ENCODE peak calls at places on chromosomes 6 and 20, in four cellular contexts. One of them, this sample, is unnamed.

GRCh38 chr20:57659131-57659788 is 39.0 kb upstream of the ZBP1 start:
- DNase-seq in stimulated activated CD8-positive, alpha-beta memory T cell treated with anti-CD3 and anti-CD28 coated beads, Interleukin-7, amount 100 ng/mL, for 1 hour: no peak
- DNase-seq in AG20443: no peak
- DNase-seq in heart right ventricle: no peak
- DNase-seq in this sample: no peak

GRCh38 chr6:52417675-52418111 is 2.4 kb upstream of the EFHC1 start:
- DNase-seq in stimulated activated CD8-positive, alpha-beta memory T cell treated with anti-CD3 and anti-CD28 coated beads, Interleukin-7, amount 100 ng/mL, for 1 hour: no peak
- DNase-seq in AG20443: peak; percentile 74
- DNase-seq in heart right ventricle: no peak
- DNase-seq in this sample: peak; percentile 85

GRCh38 chr20:19947611-19948264 is 69.4 kb upstream of the NAA20 start:
- DNase-seq in stimulated activated CD8-positive, alpha-beta memory T cell treated with anti-CD3 and anti-CD28 coated beads, Interleukin-7, amount 100 ng/mL, for 1 hour: no peak
- DNase-seq in AG20443: no peak
- DNase-seq in heart right ventricle: no peak
- DNase-seq in this sample: peak; percentile 38

GRCh38 chr6:20564269-20564668 is 30.0 kb downstream of the CDKAL1 start:
- DNase-seq in stimulated activated CD8-positive, alpha-beta memory T cell treated with anti-CD3 and anti-CD28 coated beads, Interleukin-7, amount 100 ng/mL, for 1 hour: no peak
- DNase-seq in AG20443: peak; percentile 12
- DNase-seq in heart right ventricle: no peak
- DNase-seq in this sample: peak; percentile 23

GRCh38 chr6:156390621-156391378 is 386.4 kb upstream of the ARID1B start:
- DNase-seq in stimulated activated CD8-positive, alpha-beta memory T cell treated with anti-CD3 and anti-CD28 coated beads, Interleukin-7, amount 100 ng/mL, for 1 hour: no peak
- DNase-seq in AG20443: no peak
- DNase-seq in heart right ventricle: no peak
- DNase-seq in this sample: no peak

GRCh38 chr6:14758421-14759043 is 487.3 kb upstream of the JARID2 start:
- DNase-seq in stimulated activated CD8-positive, alpha-beta memory T cell treated with anti-CD3 and anti-CD28 coated beads, Interleukin-7, amount 100 ng/mL, for 1 hour: no peak
- DNase-seq in AG20443: no peak
- DNase-seq in heart right ventricle: no peak
- DNase-seq in this sample: no peak

GRCh38 chr20:63687419-63688233 is 8.8 kb upstream of the TNFRSF6B start:
- DNase-seq in stimulated activated CD8-positive, alpha-beta memory T cell treated with anti-CD3 and anti-CD28 coated beads, Interleukin-7, amount 100 ng/mL, for 1 hour: no peak
- DNase-seq in AG20443: no peak
- DNase-seq in heart right ventricle: no peak
- DNase-seq in this sample: no peak

GRCh38 chr6:166542580-166542912 is 43.9 kb downstream of the RAMACL start:
- DNase-seq in stimulated activated CD8-positive, alpha-beta memory T cell treated with anti-CD3 and anti-CD28 coated beads, Interleukin-7, amount 100 ng/mL, for 1 hour: no peak
- DNase-seq in AG20443: no peak
- DNase-seq in heart right ventricle: no peak
- DNase-seq in this sample: no peak

GRCh38 chr20:48619126-48620101 is 208.4 kb downstream of the PREX1 start:
- DNase-seq in stimulated activated CD8-positive, alpha-beta memory T cell treated with anti-CD3 and anti-CD28 coated beads, Interleukin-7, amount 100 ng/mL, for 1 hour: no peak
- DNase-seq in AG20443: no peak
- DNase-seq in heart right ventricle: peak; percentile 47
- DNase-seq in this sample: no peak

GRCh38 chr6:133070410-133071043 is 170.6 kb upstream of the EYA4 start:
- DNase-seq in stimulated activated CD8-positive, alpha-beta memory T cell treated with anti-CD3 and anti-CD28 coated beads, Interleukin-7, amount 100 ng/mL, for 1 hour: no peak
- DNase-seq in AG20443: no peak
- DNase-seq in heart right ventricle: no peak
- DNase-seq in this sample: no peak

GRCh38 chr6:157271911-157272310 is 51.4 kb downstream of the TMEM242 start:
- DNase-seq in stimulated activated CD8-positive, alpha-beta memory T cell treated with anti-CD3 and anti-CD28 coated beads, Interleukin-7, amount 100 ng/mL, for 1 hour: no peak
- DNase-seq in AG20443: no peak
- DNase-seq in heart right ventricle: no peak
- DNase-seq in this sample: no peak

GRCh38 chr20:51610111-51610510 is 67.6 kb upstream of the NFATC2 start:
- DNase-seq in stimulated activated CD8-positive, alpha-beta memory T cell treated with anti-CD3 and anti-CD28 coated beads, Interleukin-7, amount 100 ng/mL, for 1 hour: no peak
- DNase-seq in AG20443: no peak
- DNase-seq in heart right ventricle: no peak
- DNase-seq in this sample: no peak

GRCh38 chr20:46117704-46118467 is at the start of gene CD40:
- DNase-seq in stimulated activated CD8-positive, alpha-beta memory T cell treated with anti-CD3 and anti-CD28 coated beads, Interleukin-7, amount 100 ng/mL, for 1 hour: peak; percentile 43
- DNase-seq in AG20443: peak; percentile 81
- DNase-seq in heart right ventricle: peak; percentile 91
- DNase-seq in this sample: peak; percentile 69

GRCh38 chr6:101516553-101516952 is 123.0 kb downstream of the GRIK2 start:
- DNase-seq in stimulated activated CD8-positive, alpha-beta memory T cell treated with anti-CD3 and anti-CD28 coated beads, Interleukin-7, amount 100 ng/mL, for 1 hour: no peak
- DNase-seq in AG20443: no peak
- DNase-seq in heart right ventricle: no peak
- DNase-seq in this sample: no peak

GRCh38 chr6:150881911-150882481 is 16.5 kb downstream of the MTHFD1L start:
- DNase-seq in stimulated activated CD8-positive, alpha-beta memory T cell treated with anti-CD3 and anti-CD28 coated beads, Interleukin-7, amount 100 ng/mL, for 1 hour: no peak
- DNase-seq in AG20443: peak; percentile 88
- DNase-seq in heart right ventricle: peak; percentile 25
- DNase-seq in this sample: peak; percentile 97

GRCh38 chr6:33384581-33385020 is 7.0 kb upstream of the KIFC1 start:
- DNase-seq in stimulated activated CD8-positive, alpha-beta memory T cell treated with anti-CD3 and anti-CD28 coated beads, Interleukin-7, amount 100 ng/mL, for 1 hour: no peak
- DNase-seq in AG20443: peak; percentile 77
- DNase-seq in heart right ventricle: no peak
- DNase-seq in this sample: peak; percentile 82

GRCh38 chr6:69027861-69028260 is 392.8 kb downstream of the ADGRB3 start:
- DNase-seq in stimulated activated CD8-positive, alpha-beta memory T cell treated with anti-CD3 and anti-CD28 coated beads, Interleukin-7, amount 100 ng/mL, for 1 hour: no peak
- DNase-seq in AG20443: no peak
- DNase-seq in heart right ventricle: no peak
- DNase-seq in this sample: no peak

GRCh38 chr6:158040804-158041347 is 59.2 kb downstream of the SYNJ2 start:
- DNase-seq in stimulated activated CD8-positive, alpha-beta memory T cell treated with anti-CD3 and anti-CD28 coated beads, Interleukin-7, amount 100 ng/mL, for 1 hour: no peak
- DNase-seq in AG20443: no peak
- DNase-seq in heart right ventricle: no peak
- DNase-seq in this sample: no peak

GRCh38 chr6:46325561-46326525 is 155.1 kb upstream of the ENPP5 start:
- DNase-seq in stimulated activated CD8-positive, alpha-beta memory T cell treated with anti-CD3 and anti-CD28 coated beads, Interleukin-7, amount 100 ng/mL, for 1 hour: no peak
- DNase-seq in AG20443: peak; percentile 67
- DNase-seq in heart right ventricle: peak; percentile 25
- DNase-seq in this sample: peak; percentile 75

GRCh38 chr20:16397053-16397452 is 176.2 kb downstream of the KIF16B start:
- DNase-seq in stimulated activated CD8-positive, alpha-beta memory T cell treated with anti-CD3 and anti-CD28 coated beads, Interleukin-7, amount 100 ng/mL, for 1 hour: no peak
- DNase-seq in AG20443: peak; percentile 32
- DNase-seq in heart right ventricle: peak; percentile 63
- DNase-seq in this sample: peak; percentile 54

GRCh38 chr20:23108871-23109270 is 22.7 kb upstream of the CD93 start:
- DNase-seq in stimulated activated CD8-positive, alpha-beta memory T cell treated with anti-CD3 and anti-CD28 coated beads, Interleukin-7, amount 100 ng/mL, for 1 hour: no peak
- DNase-seq in AG20443: no peak
- DNase-seq in heart right ventricle: no peak
- DNase-seq in this sample: no peak

GRCh38 chr6:44062771-44063560 is 64.3 kb downstream of the MRPL14 start:
- DNase-seq in stimulated activated CD8-positive, alpha-beta memory T cell treated with anti-CD3 and anti-CD28 coated beads, Interleukin-7, amount 100 ng/mL, for 1 hour: no peak
- DNase-seq in AG20443: no peak
- DNase-seq in heart right ventricle: no peak
- DNase-seq in this sample: no peak

GRCh38 chr20:46830886-46831632 is 63.6 kb upstream of the EYA2 start:
- DNase-seq in stimulated activated CD8-positive, alpha-beta memory T cell treated with anti-CD3 and anti-CD28 coated beads, Interleukin-7, amount 100 ng/mL, for 1 hour: no peak
- DNase-seq in AG20443: no peak
- DNase-seq in heart right ventricle: no peak
- DNase-seq in this sample: no peak

This sample was measured in AG10803.